ENCODE peak calls at places on chromosomes 6 and 20, in nine cellular contexts. One of them, this sample, is unnamed.
A peak's percentile ranks its signal among the peaks of the same experiment; 100 is the strongest.

GRCh38 chr6:20411953-20412352 is 10.3 kb downstream of the E2F3 start:
- DNase-seq in skeletal muscle cell: no peak
- DNase-seq in GM23248: no peak
- DNase-seq in LHCN-M2: no peak
- DNase-seq in iris pigment epithelial cell: no peak
- DNase-seq in coronary artery: no peak
- DNase-seq in H9: no peak
- DNase-seq in NCI-H1694 treated with DMSO at 0.1 percent for 48 hours: no peak
- DNase-seq in H7: no peak
- DNase-seq in this sample: no peak

GRCh38 chr6:153842491-153842890 is 196.5 kb upstream of the OPRM1 start:
- DNase-seq in skeletal muscle cell: no peak
- DNase-seq in GM23248: no peak
- DNase-seq in LHCN-M2: no peak
- DNase-seq in iris pigment epithelial cell: no peak
- DNase-seq in coronary artery: no peak
- DNase-seq in H9: no peak
- DNase-seq in NCI-H1694 treated with DMSO at 0.1 percent for 48 hours: no peak
- DNase-seq in H7: no peak
- DNase-seq in this sample: no peak

GRCh38 chr6:125097186-125097585 is 56.4 kb upstream of the TPD52L1 start:
- DNase-seq in skeletal muscle cell: no peak
- DNase-seq in GM23248: no peak
- DNase-seq in LHCN-M2: no peak
- DNase-seq in iris pigment epithelial cell: no peak
- DNase-seq in coronary artery: no peak
- DNase-seq in H9: no peak
- DNase-seq in NCI-H1694 treated with DMSO at 0.1 percent for 48 hours: no peak
- DNase-seq in H7: no peak
- DNase-seq in this sample: no peak

GRCh38 chr6:155510879-155511278 is 55.2 kb upstream of the NOX3 start:
- DNase-seq in skeletal muscle cell: no peak
- DNase-seq in GM23248: no peak
- DNase-seq in LHCN-M2: no peak
- DNase-seq in iris pigment epithelial cell: no peak
- DNase-seq in coronary artery: no peak
- DNase-seq in H9: no peak
- DNase-seq in NCI-H1694 treated with DMSO at 0.1 percent for 48 hours: no peak
- DNase-seq in H7: no peak
- DNase-seq in this sample: no peak

GRCh38 chr6:131262060-131262459 is 126.8 kb downstream of the AKAP7 start:
- DNase-seq in skeletal muscle cell: no peak
- DNase-seq in GM23248: no peak
- DNase-seq in LHCN-M2: peak; percentile 16
- DNase-seq in iris pigment epithelial cell: no peak
- DNase-seq in coronary artery: no peak
- DNase-seq in H9: no peak
- DNase-seq in NCI-H1694 treated with DMSO at 0.1 percent for 48 hours: no peak
- DNase-seq in H7: no peak
- DNase-seq in this sample: no peak

GRCh38 chr6:132067286-132067685 is 116.1 kb upstream of the CCN2 start:
- DNase-seq in skeletal muscle cell: no peak
- DNase-seq in GM23248: peak; percentile 57
- DNase-seq in LHCN-M2: no peak
- DNase-seq in iris pigment epithelial cell: no peak
- DNase-seq in coronary artery: no peak
- DNase-seq in H9: no peak
- DNase-seq in NCI-H1694 treated with DMSO at 0.1 percent for 48 hours: no peak
- DNase-seq in H7: no peak
- DNase-seq in this sample: no peak

GRCh38 chr20:31780839-31781238 is 38.3 kb upstream of the MYLK2 start:
- DNase-seq in skeletal muscle cell: no peak
- DNase-seq in GM23248: no peak
- DNase-seq in LHCN-M2: no peak
- DNase-seq in iris pigment epithelial cell: no peak
- DNase-seq in coronary artery: no peak
- DNase-seq in H9: no peak
- DNase-seq in NCI-H1694 treated with DMSO at 0.1 percent for 48 hours: no peak
- DNase-seq in H7: no peak
- DNase-seq in this sample: no peak

GRCh38 chr20:24579475-24579874 is 110.0 kb downstream of the SYNDIG1 start:
- DNase-seq in skeletal muscle cell: no peak
- DNase-seq in GM23248: no peak
- DNase-seq in LHCN-M2: no peak
- DNase-seq in iris pigment epithelial cell: no peak
- DNase-seq in coronary artery: no peak
- DNase-seq in H9: no peak
- DNase-seq in NCI-H1694 treated with DMSO at 0.1 percent for 48 hours: no peak
- DNase-seq in H7: no peak
- DNase-seq in this sample: no peak

GRCh38 chr6:142952614-142953013 is 7.6 kb upstream of the HIVEP2 start:
- DNase-seq in skeletal muscle cell: no peak
- DNase-seq in GM23248: no peak
- DNase-seq in LHCN-M2: no peak
- DNase-seq in iris pigment epithelial cell: no peak
- DNase-seq in coronary artery: no peak
- DNase-seq in H9: no peak
- DNase-seq in NCI-H1694 treated with DMSO at 0.1 percent for 48 hours: no peak
- DNase-seq in H7: no peak
- DNase-seq in this sample: no peak

GRCh38 chr6:123393333-123393732 is 243.4 kb downstream of the TRDN start:
- DNase-seq in skeletal muscle cell: no peak
- DNase-seq in GM23248: peak; percentile 35
- DNase-seq in LHCN-M2: peak; percentile 37
- DNase-seq in iris pigment epithelial cell: peak; percentile 5
- DNase-seq in coronary artery: no peak
- DNase-seq in H9: no peak
- DNase-seq in NCI-H1694 treated with DMSO at 0.1 percent for 48 hours: peak; percentile 74
- DNase-seq in H7: no peak
- DNase-seq in this sample: no peak

GRCh38 chr6:7100072-7100750 is 7.5 kb upstream of the RREB1 start:
- DNase-seq in skeletal muscle cell: no peak
- DNase-seq in GM23248: no peak
- DNase-seq in LHCN-M2: no peak
- DNase-seq in iris pigment epithelial cell: no peak
- DNase-seq in coronary artery: no peak
- DNase-seq in H9: no peak
- DNase-seq in NCI-H1694 treated with DMSO at 0.1 percent for 48 hours: no peak
- DNase-seq in H7: no peak
- DNase-seq in this sample: no peak

GRCh38 chr20:16350465-16350864 is 222.8 kb downstream of the KIF16B start:
- DNase-seq in skeletal muscle cell: no peak
- DNase-seq in GM23248: peak; percentile 85
- DNase-seq in LHCN-M2: peak; percentile 93
- DNase-seq in iris pigment epithelial cell: peak; percentile 21
- DNase-seq in coronary artery: no peak
- DNase-seq in H9: no peak
- DNase-seq in NCI-H1694 treated with DMSO at 0.1 percent for 48 hours: no peak
- DNase-seq in H7: no peak
- DNase-seq in this sample: no peak

GRCh38 chr6:129104131-129104530 is 221.2 kb downstream of the LAMA2 start:
- DNase-seq in skeletal muscle cell: peak; percentile 69
- DNase-seq in GM23248: peak; percentile 66
- DNase-seq in LHCN-M2: peak; percentile 90
- DNase-seq in iris pigment epithelial cell: peak; percentile 82
- DNase-seq in coronary artery: no peak
- DNase-seq in H9: no peak
- DNase-seq in NCI-H1694 treated with DMSO at 0.1 percent for 48 hours: no peak
- DNase-seq in H7: no peak
- DNase-seq in this sample: no peak

GRCh38 chr6:54198134-54198533 is 86.9 kb downstream of the MLIP start:
- DNase-seq in skeletal muscle cell: no peak
- DNase-seq in GM23248: no peak
- DNase-seq in LHCN-M2: no peak
- DNase-seq in iris pigment epithelial cell: peak; percentile 28
- DNase-seq in coronary artery: no peak
- DNase-seq in H9: no peak
- DNase-seq in NCI-H1694 treated with DMSO at 0.1 percent for 48 hours: no peak
- DNase-seq in H7: no peak
- DNase-seq in this sample: no peak

GRCh38 chr6:8059129-8059528 is 5.1 kb downstream of the BLOC1S5 start:
- DNase-seq in skeletal muscle cell: no peak
- DNase-seq in GM23248: peak; percentile 73
- DNase-seq in LHCN-M2: peak; percentile 34
- DNase-seq in iris pigment epithelial cell: peak; percentile 60
- DNase-seq in coronary artery: no peak
- DNase-seq in H9: no peak
- DNase-seq in NCI-H1694 treated with DMSO at 0.1 percent for 48 hours: peak; percentile 59
- DNase-seq in H7: no peak
- DNase-seq in this sample: no peak

GRCh38 chr6:145967549-145967948 is 3.4 kb upstream of the SHPRH start:
- DNase-seq in skeletal muscle cell: no peak
- DNase-seq in GM23248: no peak
- DNase-seq in LHCN-M2: no peak
- DNase-seq in iris pigment epithelial cell: no peak
- DNase-seq in coronary artery: no peak
- DNase-seq in H9: no peak
- DNase-seq in NCI-H1694 treated with DMSO at 0.1 percent for 48 hours: no peak
- DNase-seq in H7: no peak
- DNase-seq in this sample: no peak

GRCh38 chr6:161186173-161186769 is 87.6 kb downstream of the AGPAT4 start:
- DNase-seq in skeletal muscle cell: peak; percentile 73
- DNase-seq in GM23248: peak; percentile 93
- DNase-seq in LHCN-M2: peak; percentile 77
- DNase-seq in iris pigment epithelial cell: peak; percentile 91
- DNase-seq in coronary artery: no peak
- DNase-seq in H9: no peak
- DNase-seq in NCI-H1694 treated with DMSO at 0.1 percent for 48 hours: no peak
- DNase-seq in H7: no peak
- DNase-seq in this sample: no peak

GRCh38 chr6:39951716-39952115 is 17.5 kb upstream of the MOCS1 start:
- DNase-seq in skeletal muscle cell: no peak
- DNase-seq in GM23248: no peak
- DNase-seq in LHCN-M2: no peak
- DNase-seq in iris pigment epithelial cell: no peak
- DNase-seq in coronary artery: no peak
- DNase-seq in H9: no peak
- DNase-seq in NCI-H1694 treated with DMSO at 0.1 percent for 48 hours: no peak
- DNase-seq in H7: no peak
- DNase-seq in this sample: no peak

GRCh38 chr6:51163843-51164529 is 345.3 kb downstream of the TFAP2B start:
- DNase-seq in skeletal muscle cell: no peak
- DNase-seq in GM23248: no peak
- DNase-seq in LHCN-M2: no peak
- DNase-seq in iris pigment epithelial cell: no peak
- DNase-seq in coronary artery: no peak
- DNase-seq in H9: no peak
- DNase-seq in NCI-H1694 treated with DMSO at 0.1 percent for 48 hours: no peak
- DNase-seq in H7: no peak
- DNase-seq in this sample: no peak

GRCh38 chr20:59948828-59949720 is 8.9 kb downstream of the FAM217B start:
- DNase-seq in skeletal muscle cell: peak; percentile 18
- DNase-seq in GM23248: peak; percentile 80
- DNase-seq in LHCN-M2: peak; percentile 54
- DNase-seq in iris pigment epithelial cell: peak; percentile 60
- DNase-seq in coronary artery: no peak
- DNase-seq in H9: no peak
- DNase-seq in NCI-H1694 treated with DMSO at 0.1 percent for 48 hours: no peak
- DNase-seq in H7: no peak
- DNase-seq in this sample: no peak

GRCh38 chr20:51185277-51185676 is 162.4 kb upstream of the KCNG1 start:
- DNase-seq in skeletal muscle cell: no peak
- DNase-seq in GM23248: no peak
- DNase-seq in LHCN-M2: no peak
- DNase-seq in iris pigment epithelial cell: no peak
- DNase-seq in coronary artery: peak; percentile 40
- DNase-seq in H9: no peak
- DNase-seq in NCI-H1694 treated with DMSO at 0.1 percent for 48 hours: no peak
- DNase-seq in H7: peak; percentile 18
- DNase-seq in this sample: peak; percentile 29

GRCh38 chr6:168250250-168250649 is 69.3 kb downstream of the DACT2 start:
- DNase-seq in skeletal muscle cell: no peak
- DNase-seq in GM23248: no peak
- DNase-seq in LHCN-M2: no peak
- DNase-seq in iris pigment epithelial cell: no peak
- DNase-seq in coronary artery: no peak
- DNase-seq in H9: no peak
- DNase-seq in NCI-H1694 treated with DMSO at 0.1 percent for 48 hours: no peak
- DNase-seq in H7: no peak
- DNase-seq in this sample: no peak

GRCh38 chr6:33454009-33454946 is at the start of gene ZBTB9:
- DNase-seq in skeletal muscle cell: peak; percentile 88
- DNase-seq in GM23248: peak; percentile 99
- DNase-seq in LHCN-M2: peak; percentile 93
- DNase-seq in iris pigment epithelial cell: peak; percentile 96
- DNase-seq in coronary artery: peak; percentile 97
- DNase-seq in H9: peak; percentile 98
- DNase-seq in NCI-H1694 treated with DMSO at 0.1 percent for 48 hours: peak; percentile 87
- DNase-seq in H7: peak; percentile 100
- DNase-seq in this sample: peak; percentile 99

GRCh38 chr6:49764571-49765236 is 20.5 kb upstream of the CRISP3 start:
- DNase-seq in skeletal muscle cell: no peak
- DNase-seq in GM23248: no peak
- DNase-seq in LHCN-M2: no peak
- DNase-seq in iris pigment epithelial cell: no peak
- DNase-seq in coronary artery: no peak
- DNase-seq in H9: no peak
- DNase-seq in NCI-H1694 treated with DMSO at 0.1 percent for 48 hours: no peak
- DNase-seq in H7: no peak
- DNase-seq in this sample: no peak

GRCh38 chr6:158908596-158908995 is 89.4 kb upstream of the EZR start:
- DNase-seq in skeletal muscle cell: no peak
- DNase-seq in GM23248: no peak
- DNase-seq in LHCN-M2: no peak
- DNase-seq in iris pigment epithelial cell: no peak
- DNase-seq in coronary artery: no peak
- DNase-seq in H9: no peak
- DNase-seq in NCI-H1694 treated with DMSO at 0.1 percent for 48 hours: no peak
- DNase-seq in H7: no peak
- DNase-seq in this sample: no peak